ENCODE peak calls at places on chromosomes 13 and 19, in five cellular contexts. One of them, this sample, is unnamed.

GRCh38 chr19:18850560-18851375 is 19.0 kb downstream of the UPF1 start:
- DNase-seq in fibroblast of lung: no peak
- DNase-seq in CD4-positive, CD25-positive, alpha-beta regulatory T cell: no peak
- DNase-seq in AG10803: no peak
- DNase-seq in astrocyte of the spinal cord: no peak
- DNase-seq in this sample: no peak

GRCh38 chr13:91046715-91047327 is 300.7 kb upstream of the MIR17HG start:
- DNase-seq in AG10803: no peak
- DNase-seq in astrocyte of the spinal cord: no peak
- DNase-seq in fibroblast of lung: no peak
- DNase-seq in CD4-positive, CD25-positive, alpha-beta regulatory T cell: no peak
- DNase-seq in this sample: no peak

GRCh38 chr13:97853550-97853949 is 99.9 kb upstream of the IPO5 start:
- DNase-seq in CD4-positive, CD25-positive, alpha-beta regulatory T cell: no peak
- DNase-seq in AG10803: peak
- DNase-seq in fibroblast of lung: peak
- DNase-seq in astrocyte of the spinal cord: no peak
- DNase-seq in this sample: peak

GRCh38 chr19:31002852-31003251 is 346.4 kb downstream of the TSHZ3 start:
- DNase-seq in astrocyte of the spinal cord: no peak
- DNase-seq in fibroblast of lung: no peak
- DNase-seq in CD4-positive, CD25-positive, alpha-beta regulatory T cell: no peak
- DNase-seq in AG10803: no peak
- DNase-seq in this sample: no peak

GRCh38 chr19:30682576-30683536 is 310.7 kb downstream of the ZNF536 start:
- DNase-seq in AG10803: peak
- DNase-seq in astrocyte of the spinal cord: peak
- DNase-seq in CD4-positive, CD25-positive, alpha-beta regulatory T cell: peak
- DNase-seq in fibroblast of lung: peak
- DNase-seq in this sample: peak

GRCh38 chr19:14090509-14091085 is at the start of gene SAMD1:
- DNase-seq in CD4-positive, CD25-positive, alpha-beta regulatory T cell: peak
- DNase-seq in astrocyte of the spinal cord: peak
- DNase-seq in fibroblast of lung: peak
- DNase-seq in AG10803: peak
- DNase-seq in this sample: peak

GRCh38 chr19:38728752-38729541 is 15.3 kb downstream of the CAPN12 start:
- DNase-seq in AG10803: no peak
- DNase-seq in astrocyte of the spinal cord: no peak
- DNase-seq in CD4-positive, CD25-positive, alpha-beta regulatory T cell: no peak
- DNase-seq in fibroblast of lung: no peak
- DNase-seq in this sample: no peak

GRCh38 chr13:97122381-97122996 is 99.6 kb upstream of the MBNL2 start:
- DNase-seq in fibroblast of lung: peak
- DNase-seq in CD4-positive, CD25-positive, alpha-beta regulatory T cell: no peak
- DNase-seq in AG10803: peak
- DNase-seq in astrocyte of the spinal cord: peak
- DNase-seq in this sample: peak

GRCh38 chr19:15291089-15291488 is 41.2 kb downstream of the BRD4 start:
- DNase-seq in fibroblast of lung: peak
- DNase-seq in CD4-positive, CD25-positive, alpha-beta regulatory T cell: no peak
- DNase-seq in AG10803: peak
- DNase-seq in astrocyte of the spinal cord: peak
- DNase-seq in this sample: no peak

GRCh38 chr19:35404879-35405622 is 34.2 kb downstream of the GPR42 start:
- DNase-seq in CD4-positive, CD25-positive, alpha-beta regulatory T cell: no peak
- DNase-seq in astrocyte of the spinal cord: peak
- DNase-seq in fibroblast of lung: peak
- DNase-seq in AG10803: peak
- DNase-seq in this sample: peak

GRCh38 chr13:32254416-32254815 is 60.7 kb downstream of the ZAR1L start:
- DNase-seq in CD4-positive, CD25-positive, alpha-beta regulatory T cell: no peak
- DNase-seq in AG10803: no peak
- DNase-seq in fibroblast of lung: no peak
- DNase-seq in astrocyte of the spinal cord: no peak
- DNase-seq in this sample: peak
- H3K4me3 ChIP-seq in CD4-positive, CD25-positive, alpha-beta regulatory T cell: no peak
- H3K4me3 ChIP-seq in AG10803: no peak
- H3K4me3 ChIP-seq in fibroblast of lung: no peak
- H3K4me3 ChIP-seq in astrocyte of the spinal cord: no peak
- H3K4me3 ChIP-seq in this sample: no peak

DNA sequence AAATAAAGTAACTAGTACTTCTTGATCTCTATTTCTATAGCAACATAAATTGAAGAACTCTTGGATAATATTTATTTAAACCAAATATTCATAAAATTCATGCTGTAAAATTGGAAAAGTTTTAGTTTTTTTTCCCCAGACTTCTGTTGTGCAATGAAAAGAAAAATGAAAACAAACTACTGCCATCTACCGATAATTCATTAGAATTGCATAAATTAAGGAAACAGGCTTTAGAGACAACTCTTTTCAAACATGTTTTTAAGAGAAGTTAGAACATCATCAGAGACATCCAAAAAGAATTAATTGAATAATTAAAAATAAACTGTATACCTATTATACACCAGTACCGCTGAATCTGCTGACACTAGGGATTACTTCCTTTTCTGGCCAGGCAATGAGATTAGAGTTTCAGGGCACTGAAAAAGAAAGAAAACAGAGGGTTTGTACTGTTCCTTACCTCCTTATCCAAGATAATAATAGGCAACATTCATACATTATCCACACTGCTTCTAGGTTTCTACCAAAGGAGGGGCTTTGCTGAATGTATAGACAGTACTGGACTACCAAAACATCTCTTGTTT is 4.9 kb downstream of the CCDC122 start:
- DNase-seq in fibroblast of lung: peak
- DNase-seq in AG10803: peak
- DNase-seq in astrocyte of the spinal cord: peak
- DNase-seq in CD4-positive, CD25-positive, alpha-beta regulatory T cell: no peak
- DNase-seq in this sample: peak
- H3K4me3 ChIP-seq in fibroblast of lung: no peak
- H3K4me3 ChIP-seq in AG10803: no peak
- H3K4me3 ChIP-seq in astrocyte of the spinal cord: no peak
- H3K4me3 ChIP-seq in CD4-positive, CD25-positive, alpha-beta regulatory T cell: no peak
- H3K4me3 ChIP-seq in this sample: no peak

GRCh38 chr13:80338781-80339577 is 1.9 kb downstream of the SPRY2 start:
- DNase-seq in astrocyte of the spinal cord: peak
- DNase-seq in fibroblast of lung: peak
- DNase-seq in AG10803: peak
- DNase-seq in CD4-positive, CD25-positive, alpha-beta regulatory T cell: no peak
- DNase-seq in this sample: peak

GRCh38 chr13:80334582-80335260 is 6.2 kb downstream of the SPRY2 start:
- DNase-seq in astrocyte of the spinal cord: peak
- DNase-seq in CD4-positive, CD25-positive, alpha-beta regulatory T cell: no peak
- DNase-seq in fibroblast of lung: peak
- DNase-seq in AG10803: no peak
- DNase-seq in this sample: peak

GRCh38 chr13:80337011-80337688 is 3.8 kb downstream of the SPRY2 start:
- DNase-seq in CD4-positive, CD25-positive, alpha-beta regulatory T cell: no peak
- DNase-seq in astrocyte of the spinal cord: no peak
- DNase-seq in fibroblast of lung: peak
- DNase-seq in AG10803: no peak
- DNase-seq in this sample: peak

GRCh38 chr13:80337706-80338105 is 3.2 kb downstream of the SPRY2 start:
- DNase-seq in AG10803: no peak
- DNase-seq in CD4-positive, CD25-positive, alpha-beta regulatory T cell: no peak
- DNase-seq in fibroblast of lung: peak
- DNase-seq in astrocyte of the spinal cord: peak
- DNase-seq in this sample: peak

GRCh38 chr13:80336335-80336734 is 4.6 kb downstream of the SPRY2 start:
- DNase-seq in CD4-positive, CD25-positive, alpha-beta regulatory T cell: no peak
- DNase-seq in fibroblast of lung: peak
- DNase-seq in AG10803: peak
- DNase-seq in astrocyte of the spinal cord: peak
- DNase-seq in this sample: peak
- H3K4me3 ChIP-seq in CD4-positive, CD25-positive, alpha-beta regulatory T cell: no peak
- H3K4me3 ChIP-seq in fibroblast of lung: peak
- H3K4me3 ChIP-seq in AG10803: peak
- H3K4me3 ChIP-seq in astrocyte of the spinal cord: peak
- H3K4me3 ChIP-seq in this sample: peak

GRCh38 chr19:57583104-57583520 is 833 bp upstream of the ZIK1 start:
- DNase-seq in CD4-positive, CD25-positive, alpha-beta regulatory T cell: no peak
- DNase-seq in astrocyte of the spinal cord: no peak
- DNase-seq in fibroblast of lung: no peak
- DNase-seq in AG10803: no peak
- DNase-seq in this sample: no peak
- H3K4me3 ChIP-seq in CD4-positive, CD25-positive, alpha-beta regulatory T cell: no peak
- H3K4me3 ChIP-seq in astrocyte of the spinal cord: no peak
- H3K4me3 ChIP-seq in fibroblast of lung: no peak
- H3K4me3 ChIP-seq in AG10803: no peak
- H3K4me3 ChIP-seq in this sample: no peak

GRCh38 chr13:111256458-111256857 is 64.0 kb upstream of the TEX29 start:
- DNase-seq in astrocyte of the spinal cord: no peak
- DNase-seq in AG10803: no peak
- DNase-seq in CD4-positive, CD25-positive, alpha-beta regulatory T cell: no peak
- DNase-seq in fibroblast of lung: no peak
- DNase-seq in this sample: no peak

GRCh38 chr13:111259058-111259457 is 61.4 kb upstream of the TEX29 start:
- DNase-seq in AG10803: no peak
- DNase-seq in fibroblast of lung: no peak
- DNase-seq in astrocyte of the spinal cord: no peak
- DNase-seq in CD4-positive, CD25-positive, alpha-beta regulatory T cell: no peak
- DNase-seq in this sample: no peak

GRCh38 chr13:111256946-111257345 is 63.5 kb upstream of the TEX29 start:
- DNase-seq in AG10803: no peak
- DNase-seq in fibroblast of lung: no peak
- DNase-seq in astrocyte of the spinal cord: no peak
- DNase-seq in CD4-positive, CD25-positive, alpha-beta regulatory T cell: no peak
- DNase-seq in this sample: no peak

GRCh38 chr13:111261326-111261725 is 59.1 kb upstream of the TEX29 start:
- DNase-seq in fibroblast of lung: no peak
- DNase-seq in astrocyte of the spinal cord: no peak
- DNase-seq in AG10803: no peak
- DNase-seq in CD4-positive, CD25-positive, alpha-beta regulatory T cell: no peak
- DNase-seq in this sample: no peak

DNA sequence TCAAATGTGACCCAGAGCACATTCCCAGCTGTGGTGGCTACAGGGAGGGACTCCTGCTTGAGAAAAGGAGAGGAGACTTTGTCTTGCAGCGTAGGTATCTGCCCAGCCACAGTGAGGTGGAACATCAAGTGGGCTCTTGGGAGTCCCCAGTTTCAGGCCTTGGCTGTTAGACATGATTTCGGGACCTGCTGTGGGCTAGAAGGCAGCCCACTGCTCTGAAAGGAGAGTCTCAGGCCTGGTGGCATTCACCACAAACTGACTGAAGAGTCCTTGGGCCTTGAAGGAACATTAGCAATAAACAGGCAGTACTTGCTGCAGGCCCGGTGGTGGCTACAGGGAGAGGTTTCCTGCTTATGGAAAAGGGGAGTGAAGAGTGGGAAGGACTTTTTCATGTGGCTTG is 61.8 kb upstream of the TEX29 start:
- DNase-seq in CD4-positive, CD25-positive, alpha-beta regulatory T cell: no peak
- DNase-seq in fibroblast of lung: no peak
- DNase-seq in astrocyte of the spinal cord: no peak
- DNase-seq in AG10803: no peak
- DNase-seq in this sample: no peak
- H3K4me3 ChIP-seq in CD4-positive, CD25-positive, alpha-beta regulatory T cell: no peak
- H3K4me3 ChIP-seq in fibroblast of lung: no peak
- H3K4me3 ChIP-seq in astrocyte of the spinal cord: no peak
- H3K4me3 ChIP-seq in AG10803: no peak
- H3K4me3 ChIP-seq in this sample: no peak

GRCh38 chr19:17393914-17394313 is at the start of gene CCDC194:
- DNase-seq in AG10803: no peak
- DNase-seq in fibroblast of lung: no peak
- DNase-seq in astrocyte of the spinal cord: no peak
- DNase-seq in CD4-positive, CD25-positive, alpha-beta regulatory T cell: no peak
- DNase-seq in this sample: no peak

GRCh38 chr19:17389288-17389687 is 4.7 kb downstream of the CCDC194 start:
- DNase-seq in astrocyte of the spinal cord: no peak
- DNase-seq in CD4-positive, CD25-positive, alpha-beta regulatory T cell: no peak
- DNase-seq in fibroblast of lung: no peak
- DNase-seq in AG10803: no peak
- DNase-seq in this sample: no peak

GRCh38 chr19:17391371-17392151 is 2.4 kb downstream of the CCDC194 start:
- DNase-seq in CD4-positive, CD25-positive, alpha-beta regulatory T cell: no peak
- DNase-seq in fibroblast of lung: no peak
- DNase-seq in astrocyte of the spinal cord: no peak
- DNase-seq in AG10803: no peak
- DNase-seq in this sample: no peak

GRCh38 chr19:17390665-17391370 is 3.2 kb downstream of the CCDC194 start:
- DNase-seq in astrocyte of the spinal cord: peak
- DNase-seq in AG10803: peak
- DNase-seq in fibroblast of lung: peak
- DNase-seq in CD4-positive, CD25-positive, alpha-beta regulatory T cell: peak
- DNase-seq in this sample: peak

GRCh38 chr19:17389957-17390664 is 3.9 kb downstream of the CCDC194 start:
- DNase-seq in fibroblast of lung: no peak
- DNase-seq in AG10803: no peak
- DNase-seq in CD4-positive, CD25-positive, alpha-beta regulatory T cell: no peak
- DNase-seq in astrocyte of the spinal cord: no peak
- DNase-seq in this sample: no peak
- H3K4me3 ChIP-seq in fibroblast of lung: peak
- H3K4me3 ChIP-seq in AG10803: peak
- H3K4me3 ChIP-seq in CD4-positive, CD25-positive, alpha-beta regulatory T cell: peak
- H3K4me3 ChIP-seq in astrocyte of the spinal cord: peak
- H3K4me3 ChIP-seq in this sample: peak

DNA sequence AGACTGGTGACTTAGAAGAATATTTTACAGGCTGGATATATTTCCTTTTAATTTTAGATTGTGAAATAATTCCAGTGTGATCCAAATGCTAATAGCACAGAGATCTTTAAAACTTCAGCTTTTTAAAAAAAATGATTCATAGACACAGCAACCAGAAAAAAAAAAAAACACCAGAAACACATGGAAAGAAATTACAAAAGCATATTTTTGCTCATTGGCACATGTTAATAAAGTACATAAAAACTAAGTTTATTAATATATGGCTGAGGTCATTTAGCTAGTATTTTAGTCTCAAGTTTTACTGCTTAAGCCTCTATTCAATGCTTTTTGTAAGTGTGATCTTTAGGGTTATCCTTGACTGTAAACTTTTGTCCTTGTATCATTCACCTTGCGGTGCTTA is 577 bp downstream of the MYO16 start:
- DNase-seq in fibroblast of lung: no peak
- DNase-seq in astrocyte of the spinal cord: no peak
- DNase-seq in AG10803: no peak
- DNase-seq in CD4-positive, CD25-positive, alpha-beta regulatory T cell: no peak
- DNase-seq in this sample: no peak
- H3K4me3 ChIP-seq in fibroblast of lung: no peak
- H3K4me3 ChIP-seq in astrocyte of the spinal cord: no peak
- H3K4me3 ChIP-seq in AG10803: no peak
- H3K4me3 ChIP-seq in CD4-positive, CD25-positive, alpha-beta regulatory T cell: no peak
- H3K4me3 ChIP-seq in this sample: no peak

This sample was measured in fibroblast of the aortic adventitia.